ENCODE peak calls at places on chromosomes 12 and 14, in four cellular contexts. X is K562, O is H1, W is HepG2. T is an unnamed sample.

GRCh38 chr14:52112336-52113018 is 43.6 kb upstream of the NID2 start:
- DNase-seq in X (no peak), O (no peak), W (no peak), T (no peak)

GRCh38 chr14:55418411-55418810 is 6.8 kb upstream of the ATG14 start:
- DNase-seq in X (peak; percentile 28), O (no peak), W (no peak), T (no peak)

GRCh38 chr12:31558521-31558920 is 32.4 kb downstream of the DENND5B start:
- DNase-seq in X (no peak), O (no peak), W (no peak), T (no peak)

GRCh38 chr12:3432176-3432742 is 58.7 kb upstream of the PRMT8 start:
- DNase-seq in X (no peak), O (no peak), W (peak; percentile 14), T (no peak)

GRCh38 chr14:55731881-55732498 is 152.0 kb downstream of the KTN1 start:
- DNase-seq in X (peak; percentile 49), O (no peak), W (peak; percentile 16), T (no peak)

GRCh38 chr14:100549834-100550625 is 37.2 kb downstream of the BEGAIN start:
- DNase-seq in X (no peak), O (no peak), W (no peak), T (no peak)

GRCh38 chr12:91180577-91180976 is 2.0 kb downstream of the DCN start:
- DNase-seq in X (no peak), O (no peak), W (no peak), T (no peak)

GRCh38 chr12:90355701-90356345 is 599.2 kb downstream of the CCER1 start:
- DNase-seq in X (no peak), O (no peak), W (no peak), T (no peak)

GRCh38 chr14:73712071-73712506 is 2.1 kb downstream of the PNMA1 start:
- DNase-seq in X (no peak), O (no peak), W (no peak), T (no peak)

GRCh38 chr12:131865196-131865875 is 29.1 kb upstream of the ULK1 start:
- DNase-seq in X (no peak), O (no peak), W (no peak), T (peak; percentile 96)

GRCh38 chr12:111715242-111715641 is 29.4 kb downstream of the ACAD10 start:
- DNase-seq in X (no peak), O (no peak), W (peak; percentile 4), T (peak; percentile 13)

GRCh38 chr12:64258576-64258975 is 36.5 kb upstream of the KICS2 start:
- DNase-seq in X (no peak), O (no peak), W (no peak), T (no peak)

GRCh38 chr14:61177279-61178225 is 103.6 kb downstream of the TMEM30B start:
- DNase-seq in X (no peak), O (no peak), W (no peak), T (no peak)

GRCh38 chr14:23131482-23131881 is 12.4 kb upstream of the CEBPE start:
- DNase-seq in X (no peak), O (no peak), W (no peak), T (no peak)

GRCh38 chr12:98149270-98149669 is 366.1 kb upstream of the TMPO start:
- DNase-seq in X (no peak), O (no peak), W (no peak), T (no peak)

GRCh38 chr12:6341439-6342139 is at the start of gene TNFRSF1A:
- DNase-seq in X (peak; percentile 84), O (no peak), W (peak; percentile 65), T (peak; percentile 84)

GRCh38 chr12:11496157-11496851 is 100.9 kb upstream of the PRB2 start:
- DNase-seq in X (no peak), O (no peak), W (no peak), T (no peak)

GRCh38 chr14:76727403-76727802 is 33.9 kb upstream of the VASH1 start:
- DNase-seq in X (no peak), O (no peak), W (no peak), T (no peak)

GRCh38 chr14:96098309-96098998 is 59.3 kb downstream of the C14orf132 start:
- DNase-seq in X (peak; percentile 24), O (peak; percentile 58), W (peak; percentile 36), T (peak; percentile 78)

GRCh38 chr12:120175537-120175936 is 19.0 kb downstream of the GCN1 start:
- DNase-seq in X (no peak), O (no peak), W (no peak), T (no peak)

GRCh38 chr12:117134059-117134458 is 34.8 kb upstream of the TESC start:
- DNase-seq in X (no peak), O (no peak), W (no peak), T (no peak)

GRCh38 chr12:114168061-114168460 is 201.9 kb upstream of the RBM19 start:
- DNase-seq in X (no peak), O (no peak), W (no peak), T (no peak)

GRCh38 chr12:29730481-29730880 is 53.3 kb downstream of the TMTC1 start:
- DNase-seq in X (no peak), O (no peak), W (no peak), T (no peak)

GRCh38 chr12:118238888-118239287 is 103.0 kb downstream of the PEBP1 start:
- DNase-seq in X (no peak), O (no peak), W (no peak), T (no peak)

GRCh38 chr12:118237053-118237665 is 101.2 kb downstream of the PEBP1 start:
- DNase-seq in X (no peak), O (no peak), W (no peak), T (no peak)

DNA sequence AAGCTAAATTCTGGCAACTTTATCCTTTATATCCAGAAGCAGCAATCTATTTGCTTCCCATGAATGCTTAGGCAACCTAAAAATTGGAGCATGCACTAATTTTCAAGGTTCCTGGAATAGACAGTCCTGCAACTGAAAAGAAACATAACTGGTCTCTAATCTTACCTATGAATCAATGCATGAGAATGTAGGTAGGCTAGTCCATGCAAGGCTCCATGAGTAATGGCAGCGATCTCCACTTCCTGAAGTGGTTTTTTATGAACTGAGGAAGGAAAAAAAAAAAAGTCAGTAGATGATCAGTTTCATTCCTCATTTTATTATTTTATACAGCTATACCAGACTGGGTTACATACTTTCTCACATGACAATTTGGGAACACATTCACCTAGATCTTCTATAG is 102.0 kb downstream of the PEBP1 start:
- DNase-seq in X (no peak), O (no peak), W (no peak), T (no peak)
- TF ChIP-seq RAD21 in X (no peak), O (no peak), W (no peak), T (no peak)

DNA sequence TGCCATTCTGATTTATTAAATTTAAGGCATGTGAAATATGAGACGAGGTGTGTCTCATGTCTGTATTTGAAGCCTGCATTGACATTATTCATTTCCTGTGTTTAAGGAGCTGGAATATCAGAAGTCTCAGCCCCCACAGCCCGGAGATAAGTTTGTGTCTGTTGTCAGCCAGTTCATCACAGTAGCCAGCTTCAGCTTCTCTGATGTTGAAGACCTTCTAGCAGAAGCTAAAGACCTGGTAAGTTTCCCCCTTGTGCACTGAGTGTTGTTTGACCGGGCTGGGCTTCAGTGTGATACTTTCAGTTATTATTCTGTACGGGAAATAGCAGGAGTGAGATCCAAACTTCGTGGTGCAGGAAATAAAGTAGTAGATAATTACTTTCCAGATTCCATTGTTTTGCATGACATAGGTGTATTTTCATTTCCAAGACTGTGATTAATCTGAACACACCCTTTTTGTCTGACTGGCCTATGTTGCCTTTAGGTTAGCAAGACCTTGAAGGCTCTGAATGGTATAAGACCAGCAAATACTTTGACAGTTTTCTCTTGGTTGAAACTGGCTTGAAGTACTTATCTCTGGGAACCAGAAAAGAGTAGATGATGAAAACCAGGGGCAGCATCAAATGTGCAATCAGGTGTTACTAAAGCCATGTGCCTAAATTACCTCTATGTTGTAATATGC is 101.5 kb downstream of the GPR135 start:
- DNase-seq in X (peak; percentile 54), O (no peak), W (no peak), T (peak; percentile 26)
- TF ChIP-seq RNF2 in X (no peak), O (no peak), W (no peak), T (no peak)

DNA sequence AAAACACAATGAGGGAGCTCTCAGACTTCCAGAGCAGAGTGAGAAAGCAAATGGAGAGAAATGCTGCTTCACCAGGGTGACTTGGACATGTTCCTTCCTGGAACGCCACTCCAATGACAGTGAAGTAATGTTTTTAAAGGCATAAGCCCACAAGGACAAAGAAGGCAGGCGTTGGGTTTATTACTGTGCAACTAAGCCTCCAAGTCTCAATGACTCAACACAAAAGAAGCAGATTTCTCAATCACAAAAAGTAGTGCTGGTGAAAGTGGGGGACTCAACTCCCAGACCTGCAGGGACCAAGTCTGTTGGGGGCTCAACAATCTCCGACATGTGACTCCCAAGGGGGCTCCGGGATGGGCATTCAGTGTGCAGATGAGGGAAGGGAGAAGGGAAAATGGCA is 505.2 kb downstream of the BCL11B start:
- DNase-seq in X (no peak), O (no peak), W (no peak), T (no peak)
- TF ChIP-seq RAD21 in X (no peak), O (no peak), W (no peak), T (no peak)

GRCh38 chr14:44108601-44109000 is 398.5 kb downstream of the FSCB start:
- DNase-seq in X (no peak), O (no peak), W (no peak), T (no peak)

GRCh38 chr14:44113769-44114730 is 393.0 kb downstream of the FSCB start:
- DNase-seq in X (no peak), O (no peak), W (no peak), T (no peak)

GRCh38 chr14:44107156-44107555 is 399.9 kb downstream of the FSCB start:
- DNase-seq in X (no peak), O (no peak), W (no peak), T (no peak)

GRCh38 chr14:44112774-44113460 is 394.2 kb downstream of the FSCB start:
- DNase-seq in X (no peak), O (no peak), W (no peak), T (no peak)

DNA sequence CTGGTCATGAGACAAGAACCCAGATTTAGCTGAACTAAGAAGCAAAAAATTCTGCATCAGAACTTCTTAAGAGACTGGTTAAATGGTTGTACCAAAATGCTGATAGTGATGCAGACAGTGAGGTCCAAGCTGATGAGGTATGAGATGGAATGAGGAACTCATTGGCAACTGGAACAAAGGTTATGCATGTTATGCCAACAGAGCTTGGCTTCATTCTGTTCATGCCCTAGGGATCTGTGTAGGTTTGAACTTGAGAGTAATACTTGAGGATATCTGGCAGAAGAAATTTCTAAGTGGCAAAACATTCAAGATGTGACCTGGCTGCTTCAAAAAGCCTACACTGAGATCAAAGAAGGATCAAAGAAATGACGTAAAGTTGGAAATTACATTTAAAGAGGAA is 398.0 kb downstream of the FSCB start:
- DNase-seq in X (no peak), O (no peak), W (no peak), T (no peak)
- TF ChIP-seq RNF2 in X (no peak), O (no peak), W (no peak), T (no peak)